ENCODE peak calls at places on chromosome 10, in four cellular contexts. B is K562, I is endothelial cell of umbilical vein, V is HCT116. T is an unnamed sample.

GRCh38 chr10:122561212-122561611 is 658 bp downstream of the DMBT1 start:
- DNase-seq in B (no peak), I (no peak), V (no peak), T (no peak)

GRCh38 chr10:103663802-103664201 is 170.3 kb downstream of the NEURL1 start:
- DNase-seq in B (no peak), I (no peak), V (no peak), T (no peak)

GRCh38 chr10:32445036-32445435 is 904 bp upstream of the CCDC7 start:
- DNase-seq in B (no peak), I (no peak), V (no peak), T (no peak)

GRCh38 chr10:132133005-132133404 is 53.7 kb upstream of the DPYSL4 start:
- DNase-seq in B (no peak), I (no peak), V (no peak), T (no peak)

GRCh38 chr10:60426425-60426824 is 36.8 kb upstream of the ANK3 start:
- DNase-seq in B (no peak), I (peak), V (no peak), T (no peak)

GRCh38 chr10:24428410-24428782 is 219.5 kb downstream of the KIAA1217 start:
- DNase-seq in B (no peak), I (no peak), V (peak), T (no peak)

GRCh38 chr10:102735065-102735562 is 8.6 kb upstream of the WBP1L start:
- DNase-seq in B (peak), I (no peak), V (no peak), T (no peak)

GRCh38 chr10:97529685-97530465 is 31.2 kb downstream of the UBTD1 start:
- DNase-seq in B (no peak), I (no peak), V (no peak), T (no peak)

GRCh38 chr10:129163536-129163935 is 303.5 kb upstream of the MGMT start:
- DNase-seq in B (no peak), I (no peak), V (no peak), T (no peak)

GRCh38 chr10:131077031-131077430 is 234.5 kb downstream of the TCERG1L start:
- DNase-seq in B (no peak), I (no peak), V (no peak), T (no peak)

GRCh38 chr10:80154978-80155695 is 22.6 kb downstream of the PLAC9 start:
- DNase-seq in B (no peak), I (no peak), V (no peak), T (no peak)

GRCh38 chr10:80152820-80153219 is 20.3 kb downstream of the PLAC9 start:
- DNase-seq in B (no peak), I (no peak), V (no peak), T (no peak)

GRCh38 chr10:80155696-80156215 is 23.2 kb downstream of the PLAC9 start:
- DNase-seq in B (no peak), I (no peak), V (no peak), T (no peak)

GRCh38 chr10:80154626-80154977 is 22.1 kb downstream of the PLAC9 start:
- DNase-seq in B (no peak), I (no peak), V (no peak), T (no peak)

DNA sequence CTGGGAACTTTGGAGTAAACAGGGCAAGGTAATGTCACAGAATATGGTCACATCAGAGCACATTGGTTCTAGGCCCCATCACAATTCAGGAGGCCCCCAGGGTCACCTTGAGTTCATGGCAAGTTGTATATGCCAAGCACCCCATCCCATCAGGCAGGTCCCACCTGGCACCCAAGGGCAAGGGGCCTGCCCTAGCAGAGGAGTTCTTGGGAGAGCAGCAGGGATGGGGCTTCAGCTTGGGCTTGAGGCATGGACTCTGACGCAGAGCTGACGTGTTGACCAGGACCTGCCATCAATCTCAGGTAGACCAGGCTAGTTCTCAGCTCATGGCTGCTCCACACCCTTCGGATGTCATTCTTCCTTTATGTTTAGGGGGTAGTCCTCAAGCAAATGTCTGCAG is 20.9 kb downstream of the PLAC9 start:
- DNase-seq in B (no peak), I (no peak), V (no peak), T (no peak)
- TF ChIP-seq POLR2AphosphoS5 in B (no peak), I (no peak), V (no peak), T (no peak)

GRCh38 chr10:660980-661890 is 28.2 kb downstream of the DIP2C start:
- DNase-seq in B (no peak), I (no peak), V (no peak), T (no peak)
- H3K9ac ChIP-seq in B (no peak), I (no peak), V (no peak), T (no peak)

DNA sequence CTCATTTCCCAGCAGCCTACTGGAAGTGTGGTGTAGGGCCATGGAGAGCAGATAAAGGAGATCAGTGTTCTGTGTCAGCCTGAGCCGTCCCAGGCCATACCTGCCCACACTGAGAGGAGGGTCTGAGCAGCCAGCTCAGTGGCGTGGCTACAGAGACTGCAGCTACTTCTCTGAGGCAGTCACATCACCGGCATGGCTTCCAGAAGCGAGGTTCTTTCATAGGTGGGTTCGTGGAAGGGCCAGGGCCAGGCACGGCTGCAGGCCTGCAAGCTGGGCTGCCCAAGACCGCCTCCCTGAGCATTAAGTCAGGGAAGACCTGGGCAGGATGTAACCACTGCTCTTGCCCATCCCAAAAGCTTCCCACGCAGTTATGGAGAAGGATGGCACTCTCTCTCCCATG is 34.9 kb downstream of the LDB3 start:
- DNase-seq in B (no peak), I (no peak), V (no peak), T (no peak)
- H3K27ac ChIP-seq in B (no peak), I (no peak), V (no peak), T (no peak)

DNA sequence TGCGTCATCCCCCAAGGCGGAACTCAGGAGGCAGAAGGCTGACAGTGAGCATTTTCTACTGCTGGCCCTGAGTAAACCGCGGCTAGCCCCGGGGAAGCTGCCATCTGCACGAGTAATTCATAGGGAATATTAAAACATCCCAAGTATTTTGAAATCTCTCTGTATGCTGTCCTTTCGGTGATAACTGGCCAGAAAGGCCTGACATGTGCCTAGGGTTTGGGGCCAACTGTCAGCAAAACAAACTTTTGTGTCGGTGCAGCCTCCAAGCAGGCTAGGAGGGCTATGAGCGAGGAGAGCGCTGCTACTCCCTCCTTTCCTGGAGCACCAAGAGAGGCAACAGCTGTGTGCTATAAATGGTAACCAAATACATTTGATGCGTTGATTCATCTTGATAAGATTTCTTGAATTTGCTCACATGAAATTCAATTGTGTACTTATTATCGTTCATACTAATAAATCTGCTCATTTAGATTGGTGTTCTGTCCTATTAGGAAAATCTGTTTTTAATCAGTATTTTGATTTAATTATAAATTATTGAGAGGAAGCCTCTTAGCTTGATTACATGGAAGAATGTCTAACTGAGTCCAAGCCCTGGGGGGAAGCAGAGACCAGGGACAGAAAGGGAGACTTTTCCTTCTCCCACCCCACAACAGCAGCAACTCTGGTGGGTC is 124.4 kb upstream of the NPS start:
- DNase-seq in B (no peak), I (no peak), V (no peak), T (no peak)
- TF ChIP-seq POLR2AphosphoS5 in B (no peak), I (no peak), V (no peak), T (no peak)

GRCh38 chr10:93150289-93150688 is 76.6 kb downstream of the CYP26A1 start:
- DNase-seq in B (no peak), I (no peak), V (no peak), T (no peak)

GRCh38 chr10:93150990-93151547 is 77.4 kb downstream of the CYP26A1 start:
- DNase-seq in B (no peak), I (no peak), V (no peak), T (no peak)

GRCh38 chr10:93149761-93150160 is 76.1 kb downstream of the CYP26A1 start:
- DNase-seq in B (no peak), I (no peak), V (no peak), T (no peak)

GRCh38 chr10:93154531-93154930 is 80.8 kb downstream of the CYP26A1 start:
- DNase-seq in B (no peak), I (no peak), V (no peak), T (no peak)

GRCh38 chr10:93152136-93152535 is 78.4 kb downstream of the CYP26A1 start:
- DNase-seq in B (no peak), I (no peak), V (no peak), T (no peak)
- H3K9ac ChIP-seq in B (no peak), I (no peak), V (no peak), T (no peak)

GRCh38 chr10:61985715-61986114 is 84.2 kb downstream of the ARID5B start:
- DNase-seq in B (no peak), I (no peak), V (no peak), T (no peak)

GRCh38 chr10:61987537-61987936 is 86.0 kb downstream of the ARID5B start:
- DNase-seq in B (no peak), I (no peak), V (no peak), T (no peak)

GRCh38 chr10:61986788-61987187 is 85.3 kb downstream of the ARID5B start:
- DNase-seq in B (no peak), I (no peak), V (no peak), T (no peak)

GRCh38 chr10:61984803-61985418 is 83.4 kb downstream of the ARID5B start:
- DNase-seq in B (no peak), I (no peak), V (no peak), T (no peak)

GRCh38 chr10:61986357-61986756 is 84.9 kb downstream of the ARID5B start:
- DNase-seq in B (no peak), I (no peak), V (no peak), T (no peak)
- H3K27ac ChIP-seq in B (no peak), I (no peak), V (no peak), T (no peak)

DNA sequence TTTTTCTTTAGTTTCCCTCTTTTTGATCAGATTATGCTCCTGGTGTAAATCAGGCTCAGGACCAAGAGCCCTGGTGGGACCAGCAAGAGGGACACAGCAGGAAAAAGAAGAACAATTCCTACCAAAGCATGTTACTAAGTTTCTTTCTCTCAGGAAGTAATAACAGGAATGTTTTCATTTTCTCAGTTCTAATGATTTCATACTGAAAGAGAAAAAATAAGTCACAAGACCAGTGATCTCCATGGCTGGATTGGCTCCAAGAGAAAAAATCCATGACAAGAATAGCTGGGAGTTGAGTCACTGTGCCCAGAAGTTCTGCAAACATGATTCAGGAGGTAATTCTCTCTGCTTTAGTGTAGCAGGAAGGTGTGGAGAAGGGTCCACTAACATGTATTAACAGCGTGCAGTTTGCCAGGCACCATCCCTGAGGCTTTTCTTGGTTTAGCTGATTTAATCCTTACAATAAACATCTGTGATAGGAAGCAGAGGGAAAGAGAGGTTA is 23.8 kb upstream of the IFIT2 start:
- DNase-seq in B (no peak), I (peak), V (peak), T (no peak)
- TF ChIP-seq POLR2AphosphoS5 in B (no peak), I (peak), V (peak), T (no peak)

DNA sequence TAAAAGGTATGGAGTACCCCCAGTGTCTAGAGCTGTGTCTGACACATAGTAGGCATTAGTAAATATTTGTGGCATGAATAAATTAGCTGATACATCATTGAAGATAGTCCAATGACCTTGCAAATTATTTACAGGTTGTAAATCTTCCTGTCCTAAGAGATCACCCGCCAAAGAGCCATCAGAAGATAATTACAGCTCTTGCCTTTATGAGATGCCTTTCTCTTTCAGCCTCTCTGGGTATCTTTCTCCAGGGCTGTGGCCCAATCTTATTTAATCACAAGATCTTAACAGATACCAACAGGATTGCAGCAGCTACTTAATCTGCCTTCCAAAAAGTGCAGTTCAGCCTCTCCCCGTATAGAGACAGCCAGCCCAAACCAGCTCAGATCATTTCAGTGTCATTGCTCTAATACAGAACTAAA is 41.5 kb downstream of the MYOF start:
- DNase-seq in B (no peak), I (no peak), V (no peak), T (no peak)
- H3K9ac ChIP-seq in B (no peak), I (no peak), V (peak), T (no peak)

GRCh38 chr10:46285966-46286620 is 704 bp upstream of the ANTXRL start:
- DNase-seq in B (no peak), I (no peak), V (no peak), T (no peak)

GRCh38 chr10:46285300-46285699 is 1.5 kb upstream of the ANTXRL start:
- DNase-seq in B (no peak), I (no peak), V (no peak), T (no peak)

GRCh38 chr10:46288601-46289206 is 1.9 kb downstream of the ANTXRL start:
- DNase-seq in B (peak), I (no peak), V (no peak), T (no peak)

GRCh38 chr10:46287846-46288480 is 1.2 kb downstream of the ANTXRL start:
- DNase-seq in B (peak), I (no peak), V (no peak), T (no peak)

GRCh38 chr10:46286991-46287693 is at the start of gene ANTXRL:
- DNase-seq in B (peak), I (no peak), V (no peak), T (no peak)
- H3K27ac ChIP-seq in B (no peak), I (no peak), V (no peak), T (no peak)

GRCh38 chr10:14751576-14752330 is 22.9 kb downstream of the FAM107B start:
- DNase-seq in B (no peak), I (no peak), V (no peak), T (no peak)
- TF ChIP-seq POLR2AphosphoS5 in B (no peak), I (no peak), V (no peak), T (no peak)